ENCODE peak calls at places on chromosomes 16 and 17, in six cellular contexts. One of them, this sample, is unnamed.

GRCh38 chr16:445566-445965 is 20.1 kb downstream of the RAB11FIP3 start:
- DNase-seq in A549: no peak
- DNase-seq in SK-N-SH: no peak
- DNase-seq in HepG2: no peak
- DNase-seq in K562: no peak
- DNase-seq in IMR-90: no peak
- DNase-seq in this sample: no peak

GRCh38 chr17:53219821-53220220 is 602.9 kb upstream of the KIF2B start:
- DNase-seq in SK-N-SH: no peak
- DNase-seq in K562: no peak
- DNase-seq in HepG2: no peak
- DNase-seq in IMR-90: no peak
- DNase-seq in A549: no peak
- DNase-seq in this sample: no peak

GRCh38 chr17:72733619-72734282 is 358.7 kb downstream of the SLC39A11 start:
- DNase-seq in A549: no peak
- DNase-seq in SK-N-SH: no peak
- DNase-seq in IMR-90: no peak
- DNase-seq in K562: no peak
- DNase-seq in HepG2: peak
- DNase-seq in this sample: no peak

GRCh38 chr17:44308865-44309264 is 464 bp downstream of the RUNDC3A start:
- DNase-seq in SK-N-SH: peak
- DNase-seq in HepG2: no peak
- DNase-seq in K562: no peak
- DNase-seq in IMR-90: no peak
- DNase-seq in A549: no peak
- DNase-seq in this sample: no peak

GRCh38 chr17:7435676-7436555 is 681 bp downstream of the TMEM102 start:
- DNase-seq in SK-N-SH: peak
- DNase-seq in A549: peak
- DNase-seq in HepG2: no peak
- DNase-seq in IMR-90: no peak
- DNase-seq in K562: peak
- DNase-seq in this sample: no peak

GRCh38 chr16:52851211-52851740 is 201.4 kb downstream of the CHD9NB start:
- DNase-seq in SK-N-SH: no peak
- DNase-seq in A549: no peak
- DNase-seq in HepG2: no peak
- DNase-seq in K562: no peak
- DNase-seq in IMR-90: no peak
- DNase-seq in this sample: no peak

GRCh38 chr17:33377837-33378236 is 84.7 kb upstream of the ASIC2 start:
- DNase-seq in IMR-90: no peak
- DNase-seq in HepG2: no peak
- DNase-seq in K562: no peak
- DNase-seq in SK-N-SH: no peak
- DNase-seq in A549: no peak
- DNase-seq in this sample: no peak

GRCh38 chr16:74713325-74713724 is 12.7 kb upstream of the MLKL start:
- DNase-seq in A549: no peak
- DNase-seq in IMR-90: no peak
- DNase-seq in HepG2: no peak
- DNase-seq in K562: peak
- DNase-seq in SK-N-SH: peak
- DNase-seq in this sample: no peak

GRCh38 chr16:23202166-23202565 is 19.6 kb downstream of the SCNN1G start:
- DNase-seq in A549: no peak
- DNase-seq in SK-N-SH: no peak
- DNase-seq in K562: no peak
- DNase-seq in IMR-90: no peak
- DNase-seq in HepG2: no peak
- DNase-seq in this sample: no peak

GRCh38 chr16:11796227-11797165 is 562 bp downstream of the ZC3H7A start:
- DNase-seq in A549: peak
- DNase-seq in K562: peak
- DNase-seq in IMR-90: peak
- DNase-seq in SK-N-SH: peak
- DNase-seq in HepG2: peak
- DNase-seq in this sample: no peak

GRCh38 chr17:67253379-67253778 is 8.4 kb upstream of the HELZ start:
- DNase-seq in SK-N-SH: no peak
- DNase-seq in K562: no peak
- DNase-seq in IMR-90: peak
- DNase-seq in A549: no peak
- DNase-seq in HepG2: no peak
- DNase-seq in this sample: no peak

GRCh38 chr16:85868495-85868894 is 30.5 kb upstream of the IRF8 start:
- DNase-seq in A549: no peak
- DNase-seq in IMR-90: no peak
- DNase-seq in K562: no peak
- DNase-seq in SK-N-SH: no peak
- DNase-seq in HepG2: no peak
- DNase-seq in this sample: no peak

GRCh38 chr17:77365584-77366186 is 224.9 kb downstream of the SEC14L1 start:
- DNase-seq in A549: peak
- DNase-seq in HepG2: no peak
- DNase-seq in SK-N-SH: peak
- DNase-seq in IMR-90: peak
- DNase-seq in K562: no peak
- DNase-seq in this sample: no peak

GRCh38 chr16:30724641-30725464 is 23.4 kb upstream of the PHKG2 start:
- DNase-seq in HepG2: no peak
- DNase-seq in A549: no peak
- DNase-seq in IMR-90: no peak
- DNase-seq in K562: no peak
- DNase-seq in SK-N-SH: no peak
- DNase-seq in this sample: no peak

GRCh38 chr17:67489273-67489672 is 112.2 kb downstream of the PITPNC1 start:
- DNase-seq in SK-N-SH: no peak
- DNase-seq in IMR-90: no peak
- DNase-seq in A549: no peak
- DNase-seq in HepG2: no peak
- DNase-seq in K562: no peak
- DNase-seq in this sample: no peak

GRCh38 chr17:72063262-72063661 is 57.6 kb upstream of the SOX9 start:
- DNase-seq in A549: no peak
- DNase-seq in SK-N-SH: no peak
- DNase-seq in IMR-90: no peak
- DNase-seq in K562: no peak
- DNase-seq in HepG2: no peak
- DNase-seq in this sample: no peak

GRCh38 chr17:38879878-38880727 is 10.2 kb downstream of the LASP1 start:
- DNase-seq in IMR-90: peak
- DNase-seq in SK-N-SH: no peak
- DNase-seq in K562: no peak
- DNase-seq in A549: peak
- DNase-seq in HepG2: no peak
- DNase-seq in this sample: no peak

GRCh38 chr16:77273-77806 is 685 bp upstream of the MPG start:
- DNase-seq in HepG2: peak
- DNase-seq in SK-N-SH: peak
- DNase-seq in A549: peak
- DNase-seq in K562: no peak
- DNase-seq in IMR-90: peak
- DNase-seq in this sample: no peak

GRCh38 chr16:88194397-88195020 is 188.2 kb upstream of the ZNF469 start:
- DNase-seq in K562: no peak
- DNase-seq in A549: no peak
- DNase-seq in HepG2: peak
- DNase-seq in SK-N-SH: peak
- DNase-seq in IMR-90: peak
- DNase-seq in this sample: no peak

GRCh38 chr16:12458591-12459400 is 344.9 kb downstream of the CPPED1 start:
- DNase-seq in K562: no peak
- DNase-seq in A549: no peak
- DNase-seq in SK-N-SH: no peak
- DNase-seq in IMR-90: no peak
- DNase-seq in HepG2: no peak
- DNase-seq in this sample: no peak

GRCh38 chr17:51692917-51693316 is 432.6 kb downstream of the UTP18 start:
- DNase-seq in A549: no peak
- DNase-seq in K562: no peak
- DNase-seq in SK-N-SH: no peak
- DNase-seq in IMR-90: no peak
- DNase-seq in HepG2: no peak
- DNase-seq in this sample: no peak

GRCh38 chr16:4704913-4705312 is 11.6 kb downstream of the NUDT16L1 start:
- DNase-seq in A549: no peak
- DNase-seq in SK-N-SH: no peak
- DNase-seq in HepG2: no peak
- DNase-seq in K562: no peak
- DNase-seq in IMR-90: no peak
- DNase-seq in this sample: no peak

GRCh38 chr16:5041604-5042133 is 7.9 kb upstream of the NAGPA start:
- DNase-seq in SK-N-SH: no peak
- DNase-seq in IMR-90: peak
- DNase-seq in HepG2: no peak
- DNase-seq in K562: no peak
- DNase-seq in A549: no peak
- DNase-seq in this sample: peak

GRCh38 chr17:29018788-29019474 is 13.1 kb upstream of the SEZ6 start:
- DNase-seq in SK-N-SH: no peak
- DNase-seq in HepG2: no peak
- DNase-seq in A549: no peak
- DNase-seq in IMR-90: no peak
- DNase-seq in K562: no peak
- DNase-seq in this sample: no peak
- TF ChIP-seq SMC3 in SK-N-SH: no peak
- TF ChIP-seq SMC3 in HepG2: no peak
- TF ChIP-seq SMC3 in A549: no peak
- TF ChIP-seq SMC3 in IMR-90: no peak
- TF ChIP-seq SMC3 in K562: no peak
- TF ChIP-seq SMC3 in this sample: no peak

GRCh38 chr16:76222087-76222486 is 55.1 kb upstream of the CNTNAP4 start:
- DNase-seq in A549: no peak
- DNase-seq in IMR-90: no peak
- DNase-seq in HepG2: peak
- DNase-seq in K562: no peak
- DNase-seq in SK-N-SH: no peak
- DNase-seq in this sample: no peak

GRCh38 chr16:76226481-76226880 is 50.7 kb upstream of the CNTNAP4 start:
- DNase-seq in SK-N-SH: no peak
- DNase-seq in HepG2: no peak
- DNase-seq in K562: no peak
- DNase-seq in A549: no peak
- DNase-seq in IMR-90: no peak
- DNase-seq in this sample: no peak

GRCh38 chr16:76222853-76223252 is 54.3 kb upstream of the CNTNAP4 start:
- DNase-seq in A549: no peak
- DNase-seq in HepG2: no peak
- DNase-seq in IMR-90: no peak
- DNase-seq in K562: no peak
- DNase-seq in SK-N-SH: no peak
- DNase-seq in this sample: no peak

GRCh38 chr16:76228546-76229146 is 48.6 kb upstream of the CNTNAP4 start:
- DNase-seq in HepG2: no peak
- DNase-seq in A549: no peak
- DNase-seq in IMR-90: no peak
- DNase-seq in SK-N-SH: no peak
- DNase-seq in K562: no peak
- DNase-seq in this sample: no peak

GRCh38 chr16:76226011-76226410 is 51.2 kb upstream of the CNTNAP4 start:
- DNase-seq in HepG2: no peak
- DNase-seq in IMR-90: no peak
- DNase-seq in SK-N-SH: no peak
- DNase-seq in K562: no peak
- DNase-seq in A549: no peak
- DNase-seq in this sample: no peak
- H3K4me2 ChIP-seq in HepG2: no peak
- H3K4me2 ChIP-seq in IMR-90: no peak
- H3K4me2 ChIP-seq in SK-N-SH: no peak
- H3K4me2 ChIP-seq in K562: no peak
- H3K4me2 ChIP-seq in A549: no peak
- H3K4me2 ChIP-seq in this sample: no peak

GRCh38 chr17:13385481-13385907 is 216.2 kb downstream of the HS3ST3A1 start:
- DNase-seq in A549: no peak
- DNase-seq in IMR-90: peak
- DNase-seq in SK-N-SH: no peak
- DNase-seq in K562: no peak
- DNase-seq in HepG2: no peak
- DNase-seq in this sample: no peak

GRCh38 chr17:13384626-13385025 is 217.1 kb downstream of the HS3ST3A1 start:
- DNase-seq in SK-N-SH: no peak
- DNase-seq in IMR-90: no peak
- DNase-seq in A549: no peak
- DNase-seq in HepG2: peak
- DNase-seq in K562: no peak
- DNase-seq in this sample: no peak
- TF ChIP-seq SMC3 in SK-N-SH: no peak
- TF ChIP-seq SMC3 in IMR-90: no peak
- TF ChIP-seq SMC3 in A549: no peak
- TF ChIP-seq SMC3 in HepG2: no peak
- TF ChIP-seq SMC3 in K562: no peak
- TF ChIP-seq SMC3 in this sample: no peak

GRCh38 chr16:67965668-67966548 is 2.5 kb downstream of the SLC12A4 start:
- DNase-seq in K562: no peak
- DNase-seq in SK-N-SH: no peak
- DNase-seq in A549: no peak
- DNase-seq in HepG2: peak
- DNase-seq in IMR-90: no peak
- DNase-seq in this sample: no peak

GRCh38 chr16:67963325-67964321 is 4.8 kb downstream of the SLC12A4 start:
- DNase-seq in K562: peak
- DNase-seq in HepG2: no peak
- DNase-seq in SK-N-SH: no peak
- DNase-seq in A549: no peak
- DNase-seq in IMR-90: no peak
- DNase-seq in this sample: no peak

GRCh38 chr16:67962135-67962534 is 6.3 kb downstream of the SLC12A4 start:
- DNase-seq in A549: no peak
- DNase-seq in K562: no peak
- DNase-seq in IMR-90: no peak
- DNase-seq in HepG2: no peak
- DNase-seq in SK-N-SH: no peak
- DNase-seq in this sample: no peak

GRCh38 chr16:67966549-67967182 is 1.8 kb downstream of the SLC12A4 start:
- DNase-seq in IMR-90: no peak
- DNase-seq in K562: peak
- DNase-seq in A549: no peak
- DNase-seq in SK-N-SH: no peak
- DNase-seq in HepG2: peak
- DNase-seq in this sample: no peak

DNA sequence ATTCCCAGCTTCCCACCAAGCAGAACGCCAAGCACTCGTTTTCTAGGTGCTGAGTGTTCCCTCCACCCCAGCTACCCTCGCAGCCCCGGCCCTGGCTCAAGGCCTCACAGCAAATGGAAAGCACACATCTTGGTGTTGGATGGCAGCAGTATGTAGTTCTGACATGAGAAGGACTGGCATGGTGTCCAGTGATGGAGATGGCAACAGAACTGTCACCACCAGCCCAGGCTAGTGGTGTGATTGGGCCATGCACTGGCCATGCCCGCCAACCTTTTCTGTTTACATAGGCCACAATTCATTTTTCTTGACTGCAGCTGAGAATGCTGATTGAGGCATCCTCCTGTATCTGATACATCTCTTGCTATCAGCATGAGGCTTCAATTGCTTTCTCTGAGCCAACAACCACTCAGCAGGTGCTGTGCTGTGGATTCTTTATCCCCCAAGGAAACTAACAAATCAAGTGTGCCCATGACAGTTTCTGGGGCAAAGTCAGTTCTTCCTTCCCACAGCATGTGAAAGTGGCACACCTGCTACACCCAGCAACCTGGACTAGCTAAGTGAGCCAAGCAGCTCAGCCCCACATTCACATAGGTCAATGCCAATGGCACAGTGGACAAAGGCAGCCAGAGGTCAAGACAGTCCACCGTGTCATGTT is 3.8 kb downstream of the SLC12A4 start:
- DNase-seq in IMR-90: no peak
- DNase-seq in SK-N-SH: no peak
- DNase-seq in A549: no peak
- DNase-seq in HepG2: no peak
- DNase-seq in K562: no peak
- DNase-seq in this sample: no peak
- H3K4me2 ChIP-seq in IMR-90: peak
- H3K4me2 ChIP-seq in SK-N-SH: peak
- H3K4me2 ChIP-seq in A549: no peak
- H3K4me2 ChIP-seq in HepG2: peak
- H3K4me2 ChIP-seq in K562: no peak
- H3K4me2 ChIP-seq in this sample: no peak